ENCODE peak calls at places on chromosomes 4 and X, in six cellular contexts. Z, P, I, H, U and K are unnamed samples.
A peak's percentile ranks its signal among the peaks of the same experiment; 100 is the strongest.

GRCh38 chr4:26737385-26737784 is 123.3 kb upstream of the STIM2 start:
- DNase-seq in I (no peak), P (no peak), U (no peak), H (no peak), Z (no peak), K (no peak)

GRCh38 chrX:135340827-135341226 is 31.5 kb downstream of the ETDC start:
- DNase-seq in I (no peak), U (no peak), P (no peak), Z (no peak), H (no peak), K (no peak)

GRCh38 chrX:23742174-23742692 is 843 bp downstream of the ACOT9 start:
- DNase-seq in U (peak; percentile 45), P (peak; percentile 32), H (peak; percentile 11), Z (peak; percentile 58), I (no peak), K (peak; percentile 42)

GRCh38 chr4:145709843-145710242 is 29.9 kb downstream of the C4orf51 start:
- DNase-seq in Z (no peak), U (no peak), H (no peak), I (no peak), P (no peak), K (no peak)

GRCh38 chrX:11113731-11114130 is 2.6 kb downstream of the HCCS start:
- DNase-seq in P (no peak), Z (peak; percentile 41), H (no peak), U (no peak), I (no peak), K (peak; percentile 5)

GRCh38 chr4:45350438-45350837 is 624.1 kb upstream of the GNPDA2 start:
- DNase-seq in Z (no peak), P (no peak), H (no peak), I (peak; percentile 12), U (no peak), K (peak; percentile 22)

GRCh38 chr4:188986271-188986689 is 847.0 kb downstream of the TRIML1 start:
- DNase-seq in P (peak; percentile 1), I (no peak), U (peak; percentile 13), H (no peak), Z (no peak), K (no peak)

GRCh38 chrX:12903646-12904045 is 2.8 kb upstream of the TLR8 start:
- DNase-seq in H (no peak), Z (no peak), P (no peak), U (no peak), I (no peak), K (no peak)

GRCh38 chr4:25984796-25985195 is 70.8 kb downstream of the SMIM20 start:
- DNase-seq in P (no peak), I (no peak), Z (no peak), H (no peak), U (no peak), K (no peak)

GRCh38 chr4:59597536-59598232 is 1602.4 kb upstream of the ADGRL3 start:
- DNase-seq in Z (no peak), P (no peak), U (no peak), I (no peak), H (no peak), K (no peak)

GRCh38 chr4:30437316-30437715 is 282.9 kb upstream of the PCDH7 start:
- DNase-seq in P (no peak), Z (no peak), H (no peak), I (no peak), U (no peak), K (no peak)

GRCh38 chr4:836003-836511 is 10.1 kb upstream of the CPLX1 start:
- DNase-seq in U (no peak), H (no peak), I (no peak), P (no peak), Z (no peak), K (no peak)

GRCh38 chr4:140617494-140618060 is 48.8 kb upstream of the UCP1 start:
- DNase-seq in Z (peak; percentile 10), P (no peak), U (no peak), H (no peak), I (no peak), K (no peak)

GRCh38 chr4:127732623-127733199 is 2.5 kb downstream of the SLC25A31 start:
- DNase-seq in H (peak; percentile 42), Z (peak; percentile 59), U (peak; percentile 38), I (peak; percentile 12), P (peak; percentile 35), K (peak; percentile 46)

DNA sequence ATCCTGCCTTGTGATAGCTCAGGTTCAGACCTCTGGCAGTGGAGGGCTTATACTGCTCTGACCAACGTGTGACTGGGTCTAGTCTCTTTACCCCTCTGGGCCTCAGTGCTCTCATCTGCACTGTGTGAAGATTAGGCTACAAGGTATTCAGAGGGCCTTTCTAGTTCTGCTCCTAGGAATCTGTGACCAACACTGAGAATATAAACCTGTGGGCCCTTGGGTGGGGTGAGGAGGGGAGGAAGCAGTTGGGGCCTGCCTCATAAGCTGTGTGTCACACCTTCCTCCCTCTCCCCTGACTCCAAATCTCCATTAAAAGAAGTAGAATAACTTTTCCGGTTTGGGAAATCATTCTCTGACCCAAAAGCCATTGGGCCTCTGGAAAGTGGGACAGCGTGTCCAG is 66.3 kb upstream of the MSN start:
- DNase-seq in Z (no peak), H (no peak), P (no peak), I (no peak), U (no peak), K (no peak)
- TF ChIP-seq MYC in Z (no peak), H (no peak), P (no peak), I (no peak), U (no peak), K (no peak)

GRCh38 chrX:132373610-132374009 is 115.2 kb downstream of the MBNL3 start:
- DNase-seq in P (no peak), Z (no peak), H (no peak), I (no peak), U (no peak), K (no peak)

GRCh38 chrX:132375941-132376340 is 112.9 kb downstream of the MBNL3 start:
- DNase-seq in Z (peak; percentile 0), P (no peak), H (no peak), U (peak; percentile 0), I (no peak), K (no peak)
- TF ChIP-seq CTCF in Z (no peak), P (peak; percentile 32), H (peak; percentile 13), U (no peak), I (no peak), K (no peak)

GRCh38 chr4:169313732-169314131 is 43.0 kb upstream of the SH3RF1 start:
- DNase-seq in Z (no peak), I (no peak), P (no peak), H (no peak), U (no peak), K (no peak)
- H3K4me3 ChIP-seq in Z (no peak overlapping the region), I (no peak overlapping the region), P (no peak overlapping the region), H (no peak overlapping the region), U (no peak overlapping the region), K (no peak overlapping the region)

DNA sequence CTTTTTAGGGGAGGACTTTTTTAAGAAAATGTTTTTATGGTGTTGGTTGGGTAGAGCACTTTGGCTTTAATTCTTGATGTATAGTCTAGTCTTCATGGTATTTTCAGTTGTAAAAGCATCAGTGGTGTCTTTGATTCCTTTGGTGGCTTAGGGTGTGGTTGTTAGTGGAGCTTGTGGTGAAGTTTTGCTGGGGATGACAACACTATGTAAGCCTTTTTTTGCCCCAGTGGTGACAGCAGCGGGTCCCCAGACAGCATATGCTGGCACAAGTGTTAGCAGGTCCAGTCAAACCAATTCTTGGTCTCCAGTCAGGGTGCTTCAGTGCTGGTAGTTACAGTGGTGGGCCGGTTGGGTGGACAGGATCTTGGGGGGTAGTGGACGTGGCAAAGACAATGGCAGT is 52.0 kb downstream of the CHIC1 start:
- DNase-seq in Z (no peak), P (no peak), U (no peak), I (no peak), H (no peak), K (no peak)
- TF ChIP-seq MYC in Z (no peak), P (no peak), U (no peak), I (no peak), H (no peak), K (no peak)

GRCh38 chr4:124079174-124079780 is 633.3 kb downstream of the ANKRD50 start:
- DNase-seq in U (no peak), P (no peak), H (no peak), Z (no peak), I (no peak), K (no peak)
- TF ChIP-seq CTCF in U (no peak), P (no peak), H (no peak), Z (no peak), I (no peak), K (no peak)

GRCh38 chr4:181301735-181302380 is 941.3 kb upstream of the TENM3 start:
- DNase-seq in I (no peak), P (peak; percentile 32), Z (no peak), H (peak; percentile 9), U (peak; percentile 4), K (peak; percentile 54)
- H3K4me3 ChIP-seq in I (no peak overlapping the region), P (no peak overlapping the region), Z (no peak overlapping the region), H (no peak overlapping the region), U (no peak overlapping the region), K (no peak overlapping the region)